ENCODE peak calls at places on chromosomes 1 and 21, in four cellular contexts. W is trophoblast cell, A is IMR-90, Y is neuronal stem cell. Q is an unnamed sample. For H3K9me3, the result is how much of the 10 kb centered on the place peaks cover.

GRCh38 chr1:233635765-233636502 is 22.0 kb downstream of the KCNK1 start:
- DNase-seq in W (peak), Y (no peak), A (peak), Q (no peak)

GRCh38 chr1:234083460-234083859 is 179.0 kb downstream of the SLC35F3 start:
- DNase-seq in A (no peak), Y (no peak), W (no peak), Q (no peak)

GRCh38 chr1:71509051-71509595 is 428.3 kb upstream of the ZRANB2 start:
- DNase-seq in A (peak), W (no peak), Y (no peak), Q (no peak)

GRCh38 chr1:199246716-199247115 is 607.9 kb downstream of the PTPRC start:
- DNase-seq in A (no peak), Y (no peak), W (no peak), Q (no peak)

GRCh38 chr1:160130486-160130885 is 14.9 kb downstream of the ATP1A2 start:
- DNase-seq in A (no peak), W (peak), Y (no peak), Q (no peak)

GRCh38 chr1:84997667-84998600 is 1.0 kb upstream of the MCOLN2 start:
- DNase-seq in W (peak), Y (peak), A (peak), Q (peak)

GRCh38 chr1:162235261-162235780 is 141.3 kb downstream of the SPATA46 start:
- DNase-seq in W (no peak), Y (no peak), A (peak), Q (no peak)

GRCh38 chr1:218433744-218434143 is 88.6 kb downstream of the TGFB2 start:
- DNase-seq in A (peak), W (no peak), Y (no peak), Q (peak)

GRCh38 chr1:40650075-40650474 is 15.4 kb downstream of the RIMS3 start:
- DNase-seq in W (no peak), A (no peak), Y (peak), Q (no peak)

GRCh38 chr1:9907441-9907840 is 2.6 kb downstream of the CTNNBIP1 start:
- DNase-seq in W (no peak), Y (no peak), A (no peak), Q (no peak)

GRCh38 chr1:209768354-209768774 is 12.5 kb downstream of the TRAF3IP3 start:
- DNase-seq in Y (no peak), W (no peak), A (no peak), Q (no peak)

GRCh38 chr1:171081994-171082295 is 8.8 kb upstream of the FMO3 start:
- DNase-seq in W (no peak), A (no peak), Y (no peak), Q (no peak)

GRCh38 chr1:24702511-24703293 is 42.5 kb upstream of the CLIC4 start:
- DNase-seq in W (peak), A (peak), Y (no peak), Q (peak)

GRCh38 chr21:15895142-15896106 is 165.6 kb downstream of the USP25 start:
- DNase-seq in W (no peak), A (peak), Y (no peak), Q (no peak)

GRCh38 chr1:176546825-176547224 is 83.8 kb downstream of the PAPPA2 start:
- DNase-seq in W (no peak), A (no peak), Y (no peak), Q (no peak)

GRCh38 chr1:20009212-20009611 is 29.8 kb upstream of the PLA2G2A start:
- DNase-seq in Y (no peak), A (no peak), W (no peak), Q (no peak)

GRCh38 chr1:49626474-49626873 is 397.3 kb downstream of the AGBL4 start:
- DNase-seq in A (no peak), W (no peak), Y (no peak), Q (no peak)
- H3K9me3 ChIP-seq in A (under half), W (under half), Y (under half), Q (under half)

GRCh38 chr1:156767879-156768608 is 709 bp downstream of the PRCC start:
- DNase-seq in A (no peak), W (peak), Y (peak), Q (peak)
- H4K8ac ChIP-seq in A (peak), W (peak), Y (no peak), Q (peak)

GRCh38 chr1:248740876-248741275 is 14.7 kb downstream of the LYPD8 start:
- DNase-seq in Y (no peak), W (no peak), A (no peak), Q (no peak)

GRCh38 chr1:248739580-248740205 is 15.9 kb downstream of the LYPD8 start:
- DNase-seq in Y (no peak), A (no peak), W (no peak), Q (no peak)

GRCh38 chr1:248737457-248737856 is 18.1 kb downstream of the LYPD8 start:
- DNase-seq in A (no peak), Y (no peak), W (no peak), Q (no peak)

GRCh38 chr1:248736992-248737391 is 18.6 kb downstream of the LYPD8 start:
- DNase-seq in A (no peak), W (no peak), Y (no peak), Q (no peak)
- H3K9me3 ChIP-seq in A (under half), W (under half), Y (under half), Q (under half)

GRCh38 chr1:156502749-156503671 is 2.4 kb upstream of the MEF2D start:
- DNase-seq in A (peak), W (peak), Y (no peak), Q (peak)

GRCh38 chr1:156505679-156506298 is 5.2 kb upstream of the MEF2D start:
- DNase-seq in A (no peak), Y (no peak), W (no peak), Q (no peak)

GRCh38 chr1:156504821-156505678 is 4.5 kb upstream of the MEF2D start:
- DNase-seq in W (peak), Y (peak), A (peak), Q (peak)

GRCh38 chr1:156503672-156504055 is 3.1 kb upstream of the MEF2D start:
- DNase-seq in A (peak), W (no peak), Y (no peak), Q (peak)

DNA sequence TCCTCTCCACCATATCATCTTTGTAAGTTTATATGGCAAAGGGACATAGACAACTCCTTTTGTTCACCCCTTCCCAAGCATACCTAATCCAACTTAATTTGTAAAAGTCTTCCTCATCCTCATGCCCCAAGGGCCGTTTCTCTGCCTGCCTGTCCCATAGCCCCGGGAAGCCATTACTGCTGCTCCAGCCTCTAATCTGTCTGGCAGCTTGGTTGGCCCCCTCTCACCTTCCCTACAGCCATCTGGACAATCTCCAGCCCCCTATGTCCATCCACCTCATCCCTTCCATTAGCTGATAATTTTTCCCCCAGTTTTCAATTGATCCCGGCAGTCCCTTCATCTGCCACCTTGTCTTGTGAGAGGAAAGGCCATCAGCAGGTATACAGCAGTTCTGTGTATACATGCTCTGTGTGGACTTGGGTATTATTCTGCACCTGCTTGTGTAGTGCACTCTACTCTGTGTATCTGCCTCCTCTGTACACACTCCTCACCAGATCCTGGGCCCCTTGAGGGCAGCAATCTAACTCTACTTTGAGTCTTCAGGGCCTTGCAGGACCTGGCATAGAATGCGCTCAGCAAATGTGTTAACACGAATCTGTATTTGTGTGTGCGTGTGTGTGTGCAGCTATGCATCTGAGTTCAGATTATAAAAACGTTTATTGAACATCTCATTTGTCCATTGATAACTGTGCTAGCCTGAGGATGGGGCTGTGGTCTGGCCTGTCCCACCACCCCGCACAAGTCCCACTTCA is 3.7 kb upstream of the MEF2D start:
- DNase-seq in W (no peak), Y (no peak), A (peak), Q (peak)
- H4K8ac ChIP-seq in W (peak), Y (no peak), A (peak), Q (peak)

DNA sequence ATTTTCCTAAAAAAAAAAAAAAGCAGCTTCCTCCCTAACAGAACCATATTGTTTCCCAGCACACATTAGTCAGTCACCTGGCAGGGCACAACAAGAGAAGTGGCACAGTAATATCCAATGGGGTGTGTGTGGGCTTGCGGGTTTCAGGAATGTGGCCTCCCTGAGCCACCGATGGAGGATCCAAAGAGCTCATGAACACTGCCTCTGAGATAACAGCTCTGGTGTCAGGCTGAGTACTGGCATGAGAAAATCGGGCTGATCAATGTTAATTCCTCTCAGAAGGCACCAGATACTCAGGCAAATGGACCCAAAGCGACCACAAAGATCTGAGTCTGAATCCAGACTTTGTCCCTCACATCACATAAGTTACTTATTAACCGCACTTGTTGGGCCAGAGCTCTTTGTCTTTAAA is 2.2 kb upstream of the LYPD8 start:
- DNase-seq in Y (no peak), W (no peak), A (no peak), Q (no peak)
- H3K9me3 ChIP-seq in Y (under half), W (half or more), A (under half), Q (under half)